ENCODE peak calls at places on chromosomes 3 and 15, in seven cellular contexts. L is suprapubic skin, Z is mucosa of descending colon, X is GM23248, K is A549, O is tibial nerve, M is transverse colon. H is an unnamed sample.

GRCh38 chr15:60208708-60209107 is 189.1 kb downstream of the ANXA2 start:
- DNase-seq in M (no peak), L (no peak), Z (no peak), X (peak; percentile 9), K (no peak), O (no peak), H (no peak)

GRCh38 chr15:55897560-55898336 is 95.7 kb downstream of the NEDD4 start:
- DNase-seq in O (peak; percentile 48), X (peak; percentile 66), M (peak; percentile 47), K (peak; percentile 76), L (no peak), Z (peak; percentile 51), H (peak; percentile 64)

GRCh38 chr3:37499820-37500219 is 325.4 kb upstream of the LRRFIP2 start:
- DNase-seq in X (no peak), M (no peak), Z (no peak), O (no peak), K (no peak), L (no peak), H (no peak)

GRCh38 chr3:160464321-160464720 is 14.7 kb upstream of the TRIM59 start:
- DNase-seq in X (no peak), K (no peak), O (no peak), L (no peak), Z (no peak), M (no peak), H (no peak)

GRCh38 chr3:149971403-149972075 is 844 bp upstream of the PFN2 start:
- DNase-seq in O (peak; percentile 39), X (peak; percentile 86), M (peak; percentile 58), K (peak; percentile 47), L (peak; percentile 71), Z (peak; percentile 66), H (peak; percentile 70)

GRCh38 chr3:157857461-157857860 is 248.8 kb downstream of the SHOX2 start:
- DNase-seq in L (no peak), Z (no peak), O (no peak), X (no peak), K (no peak), M (no peak), H (no peak)

GRCh38 chr15:96219681-96220080 is 110.8 kb upstream of the NR2F2 start:
- DNase-seq in O (no peak), X (no peak), M (no peak), Z (no peak), K (no peak), L (no peak), H (no peak)

GRCh38 chr3:142828703-142829304 is 60.1 kb downstream of the PCOLCE2 start:
- DNase-seq in O (peak; percentile 90), M (peak; percentile 83), Z (peak; percentile 86), X (peak; percentile 86), K (peak; percentile 72), L (peak; percentile 83), H (peak; percentile 80)

GRCh38 chr3:66502267-66502874 is 1.5 kb upstream of the LRIG1 start:
- DNase-seq in O (no peak), Z (no peak), K (no peak), X (no peak), L (no peak), M (no peak), H (no peak)

GRCh38 chr3:127172211-127172610 is 20.7 kb upstream of the PRR23E start:
- DNase-seq in K (no peak), M (no peak), Z (no peak), X (no peak), O (no peak), L (no peak), H (peak; percentile 6)

GRCh38 chr15:74872702-74873035 is 496 bp downstream of the SCAMP2 start:
- DNase-seq in K (no peak), X (no peak), L (no peak), M (no peak), O (no peak), Z (no peak), H (no peak)

GRCh38 chr3:41431386-41431785 is 232.1 kb downstream of the CTNNB1 start:
- DNase-seq in O (no peak), X (no peak), M (no peak), L (no peak), K (no peak), Z (no peak), H (no peak)

GRCh38 chr3:57017481-57017880 is 43.0 kb upstream of the SPATA12 start:
- DNase-seq in X (no peak), K (no peak), L (no peak), O (no peak), M (no peak), Z (no peak), H (no peak)

GRCh38 chr3:21705769-21706168 is 45.2 kb downstream of the ZNF385D start:
- DNase-seq in Z (no peak), O (no peak), L (peak; percentile 72), M (no peak), K (no peak), X (peak; percentile 95), H (no peak)

GRCh38 chr3:50862221-50862620 is 187.5 kb downstream of the DOCK3 start:
- DNase-seq in Z (no peak), X (no peak), K (no peak), O (no peak), L (no peak), M (no peak), H (no peak)
- H3K4me1 ChIP-seq in Z (no peaks in the 10 kb centered on the region), X (no peaks in the 10 kb centered on the region), K (no peaks in the 10 kb centered on the region), O (no peaks in the 10 kb centered on the region), L (no peaks in the 10 kb centered on the region), M (no peaks in the 10 kb centered on the region), H (no peaks in the 10 kb centered on the region)

GRCh38 chr15:39881790-39882189 is 38.3 kb downstream of the GPR176 start:
- DNase-seq in X (no peak), M (no peak), L (no peak), K (no peak), Z (no peak), O (no peak), H (no peak)
- H3K4me1 ChIP-seq in X (peaks cover 71% of the 10 kb centered on the region), M (no peaks in the 10 kb centered on the region), L (no peaks in the 10 kb centered on the region), K (peaks cover 4% of the 10 kb centered on the region), Z (no peaks in the 10 kb centered on the region), O (peaks cover 5% of the 10 kb centered on the region), H (no peaks in the 10 kb centered on the region)

DNA sequence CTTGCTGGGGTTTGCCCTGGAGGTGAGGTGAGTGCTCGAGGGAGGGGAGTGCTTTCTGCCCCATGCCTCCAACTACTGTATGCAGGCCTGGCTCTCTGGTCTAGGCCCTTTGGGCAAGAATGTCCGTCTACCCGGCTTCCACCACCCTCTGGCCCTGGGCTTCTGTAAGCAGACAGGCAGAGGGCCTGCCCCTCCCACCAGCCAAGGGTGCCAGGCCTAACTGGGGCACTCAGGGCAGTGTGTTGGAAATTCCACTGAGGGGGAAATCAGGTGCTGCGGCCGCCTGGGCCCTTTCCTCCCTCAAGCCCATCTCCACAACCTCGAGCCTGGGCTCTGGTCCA is 9.4 kb downstream of the DLL4 start:
- DNase-seq in O (no peak), K (no peak), M (no peak), Z (no peak), L (no peak), X (no peak), H (no peak)
- H3K4me1 ChIP-seq in O (peaks cover 30% of the 10 kb centered on the region), K (peaks cover 20% of the 10 kb centered on the region), M (peaks cover 40% of the 10 kb centered on the region), Z (peaks cover 12% of the 10 kb centered on the region), L (peaks cover 29% of the 10 kb centered on the region), X (peaks cover 8% of the 10 kb centered on the region), H (peaks cover 11% of the 10 kb centered on the region)

DNA sequence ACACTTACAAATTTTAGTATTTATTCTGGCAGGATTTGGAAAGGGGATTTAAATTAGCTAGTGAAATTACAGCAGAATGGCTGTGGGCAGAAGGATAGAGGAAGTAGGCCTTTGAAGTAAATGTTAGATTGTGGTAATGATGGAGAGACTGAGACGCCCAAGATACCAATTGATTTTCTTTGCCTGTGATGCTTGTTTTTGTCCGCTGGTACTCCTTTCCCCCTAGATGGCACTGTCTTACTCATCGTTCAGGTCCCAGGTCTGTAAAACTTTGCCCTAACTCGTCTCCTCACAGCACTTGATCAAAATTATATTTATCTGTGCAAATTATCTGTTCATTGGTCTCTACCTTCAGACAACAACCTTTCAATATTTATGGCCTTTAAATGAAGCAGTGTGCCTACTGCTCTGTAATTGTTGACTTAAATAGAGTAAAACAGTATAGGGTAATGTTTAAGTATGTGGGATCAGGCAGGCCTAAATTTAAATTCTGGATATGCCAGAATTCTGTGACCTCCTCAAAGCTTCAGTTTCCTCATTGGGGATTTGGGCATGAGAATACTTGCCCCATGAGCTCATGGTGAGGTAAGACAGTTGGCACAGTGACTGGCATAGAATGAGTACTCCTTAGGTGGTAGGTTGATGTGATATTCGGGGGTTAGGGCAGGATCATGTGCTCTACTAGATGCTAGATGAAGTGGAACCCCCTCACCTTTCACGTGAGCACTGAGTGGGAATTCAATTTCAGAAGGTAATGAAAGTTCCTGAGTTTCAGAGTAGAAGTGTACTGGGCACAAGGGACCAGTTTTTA is 14.7 kb downstream of the ARL8B start:
- DNase-seq in L (no peak), O (no peak), K (peak; percentile 30), X (peak; percentile 46), M (no peak), Z (no peak), H (no peak)
- H3K4me1 ChIP-seq in L (peaks cover 69% of the 10 kb centered on the region), O (peaks cover 94% of the 10 kb centered on the region), K (peaks cover 37% of the 10 kb centered on the region), X (peaks cover 36% of the 10 kb centered on the region), M (peaks cover 49% of the 10 kb centered on the region), Z (peaks cover 12% of the 10 kb centered on the region), H (no peaks in the 10 kb centered on the region)

GRCh38 chr3:122094693-122095092 is 39.5 kb downstream of the CD86 start:
- DNase-seq in Z (no peak), L (no peak), X (no peak), M (no peak), K (no peak), O (no peak), H (no peak)
- H3K4me1 ChIP-seq in Z (no peaks in the 10 kb centered on the region), L (no peaks in the 10 kb centered on the region), X (no peaks in the 10 kb centered on the region), M (peaks cover 4% of the 10 kb centered on the region), K (no peaks in the 10 kb centered on the region), O (no peaks in the 10 kb centered on the region), H (no peaks in the 10 kb centered on the region)

DNA sequence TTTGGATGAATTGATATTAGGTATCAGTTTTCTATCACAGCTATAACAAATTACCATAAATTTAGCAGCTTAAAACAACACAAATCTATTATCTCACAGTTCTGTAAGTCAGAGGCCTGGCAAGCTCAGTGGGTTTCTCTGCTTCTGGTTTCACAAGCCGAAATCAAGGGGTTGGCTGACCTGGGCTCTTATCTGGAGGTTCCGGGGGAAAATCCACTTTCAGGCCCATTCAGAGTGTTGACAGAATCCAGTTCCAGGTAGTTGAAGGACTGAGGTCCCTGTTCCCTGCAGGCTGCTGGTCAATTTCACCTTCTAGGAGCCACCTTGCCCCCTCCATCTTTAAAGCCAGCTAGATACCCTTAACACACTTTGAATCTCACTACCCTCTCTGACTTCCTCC is 11.1 kb upstream of the HHATL start:
- DNase-seq in L (no peak), M (peak; percentile 0), O (no peak), K (no peak), X (no peak), Z (no peak), H (peak; percentile 7)
- H3K4me1 ChIP-seq in L (no peaks in the 10 kb centered on the region), M (no peaks in the 10 kb centered on the region), O (no peaks in the 10 kb centered on the region), K (no peaks in the 10 kb centered on the region), X (no peaks in the 10 kb centered on the region), Z (no peaks in the 10 kb centered on the region), H (no peaks in the 10 kb centered on the region)

H was measured in Peyer's patch.